ENCODE peak calls at places on chromosomes 5 and 9, in five cellular contexts. One of them, this sample, is unnamed.

GRCh38 chr9:114027159-114027895 is 50.8 kb downstream of the AMBP start:
- DNase-seq in H1: peak; percentile 24
- DNase-seq in SK-N-SH: no peak
- DNase-seq in endothelial cell of umbilical vein: no peak
- DNase-seq in HCT116: no peak
- DNase-seq in this sample: no peak

GRCh38 chr5:138737494-138738265 is 15.5 kb upstream of the CTNNA1 start:
- DNase-seq in H1: no peak
- DNase-seq in SK-N-SH: no peak
- DNase-seq in endothelial cell of umbilical vein: no peak
- DNase-seq in HCT116: no peak
- DNase-seq in this sample: no peak

GRCh38 chr9:38178282-38178681 is 109.3 kb upstream of the SHB start:
- DNase-seq in H1: no peak
- DNase-seq in SK-N-SH: no peak
- DNase-seq in endothelial cell of umbilical vein: peak; percentile 28
- DNase-seq in HCT116: peak; percentile 24
- DNase-seq in this sample: no peak

GRCh38 chr9:70044450-70045307 is 1.0 kb downstream of the MAMDC2 start:
- DNase-seq in H1: peak; percentile 66
- DNase-seq in SK-N-SH: no peak
- DNase-seq in endothelial cell of umbilical vein: peak; percentile 57
- DNase-seq in HCT116: no peak
- DNase-seq in this sample: no peak

GRCh38 chr5:109275919-109276318 is 133.9 kb downstream of the PJA2 start:
- DNase-seq in H1: no peak
- DNase-seq in SK-N-SH: no peak
- DNase-seq in endothelial cell of umbilical vein: no peak
- DNase-seq in HCT116: no peak
- DNase-seq in this sample: no peak

GRCh38 chr5:102226321-102226720 is 69.8 kb downstream of the SLCO4C1 start:
- DNase-seq in H1: no peak
- DNase-seq in SK-N-SH: no peak
- DNase-seq in endothelial cell of umbilical vein: no peak
- DNase-seq in HCT116: no peak
- DNase-seq in this sample: no peak

GRCh38 chr9:94802795-94803194 is 76.3 kb downstream of the AOPEP start:
- DNase-seq in H1: no peak
- DNase-seq in SK-N-SH: no peak
- DNase-seq in endothelial cell of umbilical vein: no peak
- DNase-seq in HCT116: no peak
- DNase-seq in this sample: no peak

GRCh38 chr5:125199968-125200841 is 453.8 kb upstream of the ZNF608 start:
- DNase-seq in H1: no peak
- DNase-seq in SK-N-SH: peak; percentile 44
- DNase-seq in endothelial cell of umbilical vein: peak; percentile 13
- DNase-seq in HCT116: no peak
- DNase-seq in this sample: no peak

GRCh38 chr5:174378116-174378874 is 332.8 kb downstream of the NSG2 start:
- DNase-seq in H1: no peak
- DNase-seq in SK-N-SH: no peak
- DNase-seq in endothelial cell of umbilical vein: no peak
- DNase-seq in HCT116: no peak
- DNase-seq in this sample: no peak

GRCh38 chr5:102271759-102272158 is 24.3 kb downstream of the SLCO4C1 start:
- DNase-seq in H1: no peak
- DNase-seq in SK-N-SH: no peak
- DNase-seq in endothelial cell of umbilical vein: no peak
- DNase-seq in HCT116: no peak
- DNase-seq in this sample: no peak

GRCh38 chr5:145536133-145536532 is 299.0 kb downstream of the PRELID2 start:
- DNase-seq in H1: no peak
- DNase-seq in SK-N-SH: no peak
- DNase-seq in endothelial cell of umbilical vein: no peak
- DNase-seq in HCT116: no peak
- DNase-seq in this sample: no peak

GRCh38 chr9:83477571-83477970 is 60.6 kb downstream of the FRMD3 start:
- DNase-seq in H1: no peak
- DNase-seq in SK-N-SH: no peak
- DNase-seq in endothelial cell of umbilical vein: no peak
- DNase-seq in HCT116: no peak
- DNase-seq in this sample: no peak

GRCh38 chr9:121645003-121645402 is 6.4 kb upstream of the DAB2IP start:
- DNase-seq in H1: no peak
- DNase-seq in SK-N-SH: peak; percentile 79
- DNase-seq in endothelial cell of umbilical vein: no peak
- DNase-seq in HCT116: no peak
- DNase-seq in this sample: no peak

GRCh38 chr9:14031015-14031414 is 282.9 kb downstream of the NFIB start:
- DNase-seq in H1: no peak
- DNase-seq in SK-N-SH: no peak
- DNase-seq in endothelial cell of umbilical vein: peak; percentile 84
- DNase-seq in HCT116: no peak
- DNase-seq in this sample: no peak

GRCh38 chr9:135826188-135826545 is 81.2 kb downstream of the CAMSAP1 start:
- DNase-seq in H1: no peak
- DNase-seq in SK-N-SH: no peak
- DNase-seq in endothelial cell of umbilical vein: no peak
- DNase-seq in HCT116: no peak
- DNase-seq in this sample: no peak

GRCh38 chr5:73945505-73945904 is 319.5 kb downstream of the ARHGEF28 start:
- DNase-seq in H1: peak; percentile 76
- DNase-seq in SK-N-SH: no peak
- DNase-seq in endothelial cell of umbilical vein: no peak
- DNase-seq in HCT116: no peak
- DNase-seq in this sample: no peak

GRCh38 chr9:111161015-111161415 is 122.7 kb upstream of the LPAR1 start:
- DNase-seq in H1: no peak
- DNase-seq in SK-N-SH: no peak
- DNase-seq in endothelial cell of umbilical vein: no peak
- DNase-seq in HCT116: no peak
- DNase-seq in this sample: no peak

GRCh38 chr9:111153973-111154590 is 115.8 kb upstream of the LPAR1 start:
- DNase-seq in H1: no peak
- DNase-seq in SK-N-SH: no peak
- DNase-seq in endothelial cell of umbilical vein: no peak
- DNase-seq in HCT116: no peak
- DNase-seq in this sample: peak; percentile 47

GRCh38 chr9:111152614-111153013 is 114.3 kb upstream of the LPAR1 start:
- DNase-seq in H1: no peak
- DNase-seq in SK-N-SH: no peak
- DNase-seq in endothelial cell of umbilical vein: no peak
- DNase-seq in HCT116: no peak
- DNase-seq in this sample: no peak

GRCh38 chr9:111163738-111164399 is 125.6 kb upstream of the LPAR1 start:
- DNase-seq in H1: no peak
- DNase-seq in SK-N-SH: no peak
- DNase-seq in endothelial cell of umbilical vein: no peak
- DNase-seq in HCT116: no peak
- DNase-seq in this sample: no peak

GRCh38 chr9:111158375-111158774 is 120.1 kb upstream of the LPAR1 start:
- DNase-seq in H1: no peak
- DNase-seq in SK-N-SH: peak; percentile 30
- DNase-seq in endothelial cell of umbilical vein: no peak
- DNase-seq in HCT116: no peak
- DNase-seq in this sample: peak; percentile 58
- H3K9ac ChIP-seq in H1: no peak overlapping the region
- H3K9ac ChIP-seq in SK-N-SH: no peak overlapping the region
- H3K9ac ChIP-seq in endothelial cell of umbilical vein: no peak overlapping the region
- H3K9ac ChIP-seq in HCT116: no peak overlapping the region
- H3K9ac ChIP-seq in this sample: no peak overlapping the region

DNA sequence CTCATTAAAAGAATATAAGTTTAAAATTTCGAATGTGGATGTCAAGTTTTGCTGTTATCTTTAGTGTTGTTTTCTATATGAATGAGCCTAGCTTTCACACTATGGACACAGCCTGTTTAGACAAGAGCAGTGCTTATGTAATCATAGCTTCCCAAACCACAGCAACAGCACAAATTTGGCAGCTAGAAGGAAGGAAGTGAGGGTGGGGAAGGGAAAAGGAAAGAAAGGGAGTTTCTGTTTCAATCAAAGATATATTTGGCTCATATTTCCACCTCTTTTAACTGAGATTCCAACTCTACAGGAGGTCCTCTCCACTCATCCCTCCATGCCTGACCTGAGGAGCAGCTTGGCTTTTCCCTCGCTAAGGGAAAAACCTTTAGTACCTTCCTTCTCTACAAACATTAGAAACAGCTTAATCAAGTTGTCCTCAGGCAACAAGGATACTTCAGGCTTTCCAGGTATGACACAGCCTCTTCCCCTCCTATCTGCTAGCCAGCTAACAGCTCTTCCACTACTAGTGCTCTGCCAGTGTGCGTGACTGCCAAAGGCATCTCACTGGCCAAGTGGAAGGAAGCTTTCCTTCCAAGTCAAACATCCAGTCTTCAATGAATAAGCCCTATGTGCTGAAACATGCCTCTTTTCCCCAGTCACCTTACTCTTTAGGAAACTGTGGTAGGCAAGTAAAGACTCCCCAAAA is 268.6 kb upstream of the PTGER4 start:
- DNase-seq in H1: no peak
- DNase-seq in SK-N-SH: no peak
- DNase-seq in endothelial cell of umbilical vein: no peak
- DNase-seq in HCT116: no peak
- DNase-seq in this sample: no peak
- TF ChIP-seq POLR2AphosphoS5 in H1: no peak
- TF ChIP-seq POLR2AphosphoS5 in SK-N-SH: no peak
- TF ChIP-seq POLR2AphosphoS5 in endothelial cell of umbilical vein: no peak
- TF ChIP-seq POLR2AphosphoS5 in HCT116: no peak
- TF ChIP-seq POLR2AphosphoS5 in this sample: no peak

GRCh38 chr9:98943682-98944129 is at the start of gene COL15A1:
- DNase-seq in H1: no peak
- DNase-seq in SK-N-SH: peak; percentile 69
- DNase-seq in endothelial cell of umbilical vein: no peak
- DNase-seq in HCT116: no peak
- DNase-seq in this sample: no peak
- H3K9ac ChIP-seq in H1: peak within 1 kb of the TSS; percentile 34
- H3K9ac ChIP-seq in SK-N-SH: peak within 1 kb of the TSS; percentile 25
- H3K9ac ChIP-seq in endothelial cell of umbilical vein: no peak within 1 kb of the TSS
- H3K9ac ChIP-seq in HCT116: no peak within 1 kb of the TSS
- H3K9ac ChIP-seq in this sample: no peak within 1 kb of the TSS

GRCh38 chr9:76087978-76088377 is 197.5 kb downstream of the PCSK5 start:
- DNase-seq in H1: no peak
- DNase-seq in SK-N-SH: no peak
- DNase-seq in endothelial cell of umbilical vein: no peak
- DNase-seq in HCT116: no peak
- DNase-seq in this sample: no peak
- TF ChIP-seq POLR2AphosphoS5 in H1: no peak
- TF ChIP-seq POLR2AphosphoS5 in SK-N-SH: no peak
- TF ChIP-seq POLR2AphosphoS5 in endothelial cell of umbilical vein: no peak
- TF ChIP-seq POLR2AphosphoS5 in HCT116: no peak
- TF ChIP-seq POLR2AphosphoS5 in this sample: no peak

DNA sequence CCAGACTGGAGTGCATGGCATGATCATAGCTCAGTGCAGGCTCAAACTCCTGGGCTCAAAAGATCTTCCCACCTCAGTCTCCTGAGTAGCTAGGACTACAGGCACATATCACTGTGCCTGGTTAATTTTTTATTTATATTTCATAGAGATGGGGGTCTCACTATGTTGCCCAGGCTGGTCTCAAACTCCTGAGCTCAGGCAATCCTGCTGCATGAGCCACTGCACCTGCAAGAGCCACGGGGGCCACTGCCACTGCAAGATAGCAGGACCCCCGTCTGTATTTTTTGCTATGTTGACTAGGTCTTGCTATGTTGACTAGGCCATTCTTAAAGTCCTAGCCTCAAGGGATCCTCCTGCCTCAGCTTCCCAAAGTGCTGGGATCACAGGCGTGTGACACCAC is 6.5 kb downstream of the CYSTM1 start:
- DNase-seq in H1: no peak
- DNase-seq in SK-N-SH: no peak
- DNase-seq in endothelial cell of umbilical vein: no peak
- DNase-seq in HCT116: no peak
- DNase-seq in this sample: no peak
- H3K9ac ChIP-seq in H1: no peak overlapping the region
- H3K9ac ChIP-seq in SK-N-SH: no peak overlapping the region
- H3K9ac ChIP-seq in endothelial cell of umbilical vein: no peak overlapping the region
- H3K9ac ChIP-seq in HCT116: no peak overlapping the region
- H3K9ac ChIP-seq in this sample: no peak overlapping the region

This sample was measured in SK-N-MC.